ENCODE peak calls at places on chromosomes 12 and 14, in four cellular contexts. M, N, K and Y are unnamed samples.

GRCh38 chr14:50619569-50620141 is 48.5 kb downstream of the SAV1 start:
- DNase-seq in M (peak), N (peak), K (no peak), Y (no peak)

GRCh38 chr12:108985750-108986149 is 35.1 kb downstream of the SVOP start:
- DNase-seq in M (no peak), N (no peak), K (no peak), Y (no peak)

GRCh38 chr12:109581856-109582255 is 8.3 kb downstream of the MVK start:
- DNase-seq in M (no peak), N (no peak), K (no peak), Y (no peak)

GRCh38 chr12:99259040-99259934 is 388.3 kb upstream of the GARIN6 start:
- DNase-seq in M (peak), N (no peak), K (no peak), Y (no peak)

GRCh38 chr12:65984227-65984479 is 146.4 kb downstream of the LLPH start:
- DNase-seq in M (no peak), N (no peak), K (no peak), Y (no peak)

GRCh38 chr14:21090194-21090939 is 8.1 kb downstream of the ZNF219 start:
- DNase-seq in M (no peak), N (no peak), K (peak), Y (no peak)

GRCh38 chr14:34733245-34733644 is 18.9 kb upstream of the CFL2 start:
- DNase-seq in M (no peak), N (no peak), K (no peak), Y (no peak)

GRCh38 chr12:77603923-77604322 is 226.8 kb upstream of the NAV3 start:
- DNase-seq in M (no peak), N (no peak), K (no peak), Y (no peak)

GRCh38 chr14:29892327-29892726 is 35.3 kb downstream of the PRKD1 start:
- DNase-seq in M (no peak), N (no peak), K (no peak), Y (no peak)

GRCh38 chr12:110906516-110906915 is 13.9 kb downstream of the MYL2 start:
- DNase-seq in M (no peak), N (no peak), K (no peak), Y (no peak)

GRCh38 chr12:122137681-122138080 is 36.3 kb downstream of the IL31 start:
- DNase-seq in M (no peak), N (no peak), K (no peak), Y (no peak)

GRCh38 chr14:81303258-81303935 is 82.6 kb upstream of the GTF2A1 start:
- DNase-seq in M (no peak), N (peak), K (peak), Y (no peak)

GRCh38 chr12:124442772-124443445 is 124.5 kb downstream of the NCOR2 start:
- DNase-seq in M (no peak), N (no peak), K (no peak), Y (no peak)

GRCh38 chr12:79897617-79898016 is 37.3 kb downstream of the PPP1R12A start:
- DNase-seq in M (no peak), N (no peak), K (no peak), Y (no peak)

GRCh38 chr12:76583301-76583700 is 23.7 kb upstream of the OSBPL8 start:
- DNase-seq in M (no peak), N (no peak), K (no peak), Y (no peak)